ENCODE peak calls at places on chromosomes 5 and 9, in ten cellular contexts. L, U, G, D, E, X, N, O, T and K are unnamed samples.

GRCh38 chr5:52985306-52985705 is 3.8 kb upstream of the ITGA2 start:
- DNase-seq in N (no peak), D (no peak), U (no peak), G (no peak), E (no peak), L (no peak), T (no peak), X (peak; percentile 15), O (no peak), K (no peak)

GRCh38 chr9:136551401-136552116 is 5.7 kb upstream of the NOTCH1 start:
- DNase-seq in N (peak; percentile 78), T (peak; percentile 95), G (no peak), U (peak; percentile 70), L (no peak), E (peak; percentile 83), D (peak; percentile 77), O (peak; percentile 72), X (peak; percentile 46), K (no peak)

GRCh38 chr9:136331030-136331429 is 3.7 kb downstream of the GPSM1 start:
- DNase-seq in L (no peak), O (no peak), U (no peak), X (no peak), D (no peak), G (no peak), T (no peak), N (no peak), E (no peak), K (no peak)

GRCh38 chr5:30736642-30737041 is 456.8 kb upstream of the CDH6 start:
- DNase-seq in X (no peak), T (no peak), G (no peak), D (no peak), O (no peak), L (no peak), N (no peak), E (no peak), U (no peak), K (no peak)

GRCh38 chr5:58439094-58439644 is 20.7 kb downstream of the PLK2 start:
- DNase-seq in N (no peak), X (no peak), D (no peak), T (no peak), L (no peak), U (no peak), O (no peak), E (no peak), G (no peak), K (no peak)

GRCh38 chr5:102229685-102230084 is 66.4 kb downstream of the SLCO4C1 start:
- DNase-seq in T (no peak), N (no peak), X (no peak), G (no peak), O (no peak), U (no peak), E (no peak), L (no peak), D (no peak), K (no peak)

GRCh38 chr5:150593593-150593992 is 46.9 kb upstream of the SYNPO start:
- DNase-seq in G (no peak), L (no peak), X (no peak), O (no peak), E (no peak), D (no peak), T (no peak), U (peak; percentile 73), N (no peak), K (no peak)

GRCh38 chr5:124634228-124634819 is 112.1 kb downstream of the ZNF608 start:
- DNase-seq in G (no peak), L (no peak), O (no peak), N (no peak), X (no peak), D (no peak), T (no peak), E (no peak), U (no peak), K (no peak)

GRCh38 chr5:116297296-116297814 is 212.5 kb downstream of the COMMD10 start:
- DNase-seq in T (no peak), N (no peak), E (no peak), U (no peak), O (no peak), L (no peak), D (no peak), G (no peak), X (no peak), K (no peak)

GRCh38 chr5:116300016-116300601 is 215.3 kb downstream of the COMMD10 start:
- DNase-seq in U (no peak), E (no peak), L (no peak), N (no peak), X (no peak), G (no peak), D (no peak), T (no peak), O (no peak), K (no peak)

GRCh38 chr5:116303340-116303739 is 218.5 kb downstream of the COMMD10 start:
- DNase-seq in X (no peak), T (no peak), U (no peak), D (no peak), L (no peak), N (no peak), G (no peak), O (no peak), E (no peak), K (no peak)

GRCh38 chr5:116303810-116304209 is 219.0 kb downstream of the COMMD10 start:
- DNase-seq in L (no peak), G (no peak), D (no peak), T (no peak), N (no peak), E (no peak), X (no peak), O (no peak), U (no peak), K (no peak)

GRCh38 chr5:116301110-116301509 is 216.3 kb downstream of the COMMD10 start:
- DNase-seq in L (no peak), D (no peak), X (no peak), E (no peak), N (no peak), O (no peak), T (no peak), U (no peak), G (no peak), K (no peak)
- TF ChIP-seq CTCF in L (no peak), D (no peak), X (no peak), E (no peak), N (no peak), O (no peak), T (no peak), U (no peak), G (no peak), K (no peak)

DNA sequence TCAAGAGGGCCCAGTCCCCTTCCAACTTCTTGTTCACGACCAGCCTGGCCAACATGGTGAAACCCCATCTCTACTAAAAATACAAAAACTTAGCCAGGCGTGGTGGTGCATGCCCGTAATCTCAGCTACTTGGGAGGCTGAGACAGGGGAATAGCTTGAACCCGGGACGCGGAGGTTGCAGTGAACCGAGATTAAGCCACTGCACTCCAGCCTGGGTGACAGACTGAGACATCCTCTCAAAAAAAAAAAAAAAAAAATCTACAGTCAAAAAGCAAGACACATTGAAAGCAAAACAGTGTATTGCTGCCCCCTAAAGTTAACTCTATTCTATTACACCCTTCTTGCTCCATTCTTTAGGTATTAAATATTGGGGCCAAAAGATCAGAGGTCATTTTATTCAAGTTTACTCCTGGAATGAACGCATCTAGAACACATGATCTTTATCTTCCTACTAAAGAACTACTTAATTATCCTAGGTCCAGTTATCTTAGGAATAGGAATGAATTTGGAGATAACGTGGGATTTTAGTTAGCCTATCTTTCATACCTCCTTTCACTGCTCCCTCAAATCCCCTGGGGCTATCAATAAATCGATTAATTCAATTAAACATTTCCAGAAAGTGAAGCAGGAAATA is 2.4 kb downstream of the ATG12 start:
- DNase-seq in G (no peak), N (peak; percentile 26), L (no peak), D (peak; percentile 76), U (peak; percentile 32), X (no peak), E (peak; percentile 52), O (peak; percentile 73), T (peak; percentile 53), K (no peak)
- TF ChIP-seq CTCF in G (peak; percentile 55), N (peak; percentile 49), L (peak; percentile 73), D (peak; percentile 66), U (peak; percentile 16), X (peak; percentile 28), E (no peak), O (peak; percentile 64), T (peak; percentile 45), K (peak; percentile 79)

GRCh38 chr5:94847726-94848125 is 229.3 kb downstream of the SLF1 start:
- DNase-seq in O (no peak), E (no peak), X (no peak), D (no peak), T (no peak), G (no peak), U (no peak), L (no peak), N (no peak), K (no peak)

GRCh38 chr5:94853122-94853521 is 234.7 kb downstream of the SLF1 start:
- DNase-seq in D (no peak), U (no peak), T (no peak), L (no peak), G (no peak), O (no peak), E (no peak), N (no peak), X (no peak), K (no peak)

GRCh38 chr5:94849324-94849723 is 230.9 kb downstream of the SLF1 start:
- DNase-seq in N (no peak), D (no peak), O (no peak), L (no peak), E (no peak), X (no peak), T (no peak), G (no peak), U (no peak), K (no peak)

GRCh38 chr5:94850960-94851359 is 232.5 kb downstream of the SLF1 start:
- DNase-seq in X (no peak), T (no peak), U (no peak), G (no peak), E (no peak), O (no peak), L (no peak), N (no peak), D (no peak), K (no peak)

GRCh38 chr5:94849821-94850736 is 231.6 kb downstream of the SLF1 start:
- DNase-seq in D (peak; percentile 74), O (peak; percentile 66), G (no peak), N (peak; percentile 9), X (peak; percentile 19), E (peak; percentile 31), U (no peak), T (peak; percentile 8), L (no peak), K (peak; percentile 22)
- TF ChIP-seq CTCF in D (peak; percentile 77), O (peak; percentile 75), G (peak; percentile 43), N (peak; percentile 75), X (peak; percentile 62), E (peak; percentile 76), U (no peak), T (peak; percentile 66), L (peak; percentile 54), K (peak; percentile 62)

DNA sequence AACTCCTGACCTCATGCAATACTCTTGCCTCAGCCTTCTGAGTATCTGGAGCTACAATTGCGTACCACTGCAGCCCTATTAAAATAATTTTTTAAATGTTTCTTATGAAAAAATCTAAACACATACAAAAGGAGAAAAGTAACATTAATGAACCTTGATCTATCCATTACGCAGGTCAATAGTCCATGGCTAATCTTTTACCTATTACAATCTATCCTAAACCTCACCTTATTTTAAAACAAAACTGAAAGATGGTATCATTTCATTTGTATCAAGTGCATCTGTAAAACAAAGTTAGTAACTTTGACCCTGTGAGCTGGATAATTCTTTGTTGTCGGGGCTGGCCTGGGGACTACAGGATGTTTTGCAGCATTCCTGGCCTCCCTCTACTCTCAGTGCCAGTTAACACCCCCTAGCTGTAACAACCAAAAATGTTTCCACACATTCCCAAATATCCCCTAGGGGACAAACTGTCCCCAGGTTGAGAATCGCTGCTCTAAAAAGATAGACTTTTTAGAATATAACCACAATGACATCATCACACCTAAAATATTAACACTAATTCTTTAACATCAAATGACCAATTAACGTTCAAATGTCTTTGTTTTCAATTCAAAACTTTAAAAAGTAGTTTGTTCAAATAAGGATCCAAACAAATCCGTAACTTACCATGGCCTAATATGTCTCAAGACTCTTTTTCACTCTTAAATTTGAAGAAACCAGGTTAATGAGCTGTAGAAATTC is 54.8 kb downstream of the RNF38 start:
- DNase-seq in U (no peak), E (no peak), O (peak; percentile 13), D (no peak), T (no peak), G (no peak), L (no peak), N (peak; percentile 31), X (no peak), K (peak; percentile 26)
- TF ChIP-seq CTCF in U (no peak), E (no peak), O (peak; percentile 17), D (no peak), T (no peak), G (no peak), L (no peak), N (no peak), X (no peak), K (peak; percentile 27)